ENCODE peak calls at places on chromosomes 1 and 21, in ten cellular contexts. L, E, X, N, J, U, R, D, B and H are unnamed samples.

GRCh38 chr1:207052736-207053545 is at the start of gene PFKFB2:
- DNase-seq in L (peak; percentile 99), E (peak; percentile 99), X (peak; percentile 94), N (peak; percentile 94), J (peak; percentile 96), U (peak; percentile 61), R (peak; percentile 89), D (peak; percentile 99), B (peak; percentile 99), H (peak; percentile 91)

GRCh38 chr21:38166214-38166547 is 90.6 kb upstream of the KCNJ15 start:
- DNase-seq in L (no peak), E (no peak), X (no peak), N (no peak), J (no peak), U (no peak), R (no peak), D (no peak), B (peak; percentile 34), H (peak; percentile 25)

GRCh38 chr21:37231671-37232070 is 35.5 kb downstream of the VPS26C start:
- DNase-seq in L (no peak), E (no peak), X (no peak), N (no peak), J (no peak), U (no peak), R (no peak), D (no peak), B (no peak), H (no peak)

GRCh38 chr21:36355071-36355680 is 30.0 kb upstream of the CHAF1B start:
- DNase-seq in L (no peak), E (no peak), X (no peak), N (no peak), J (no peak), U (no peak), R (no peak), D (no peak), B (no peak), H (no peak)

GRCh38 chr21:42991992-42992740 is 17.8 kb downstream of the PKNOX1 start:
- DNase-seq in L (no peak), E (peak; percentile 61), X (no peak), N (peak; percentile 37), J (no peak), U (peak; percentile 87), R (no peak), D (peak; percentile 49), B (peak; percentile 82), H (no peak)

GRCh38 chr1:33718166-33718565 is 145.7 kb upstream of the HMGB4 start:
- DNase-seq in L (no peak), E (no peak), X (no peak), N (no peak), J (no peak), U (no peak), R (no peak), D (no peak), B (no peak), H (no peak)

GRCh38 chr1:226634611-226635246 is 86.2 kb downstream of the STUM start:
- DNase-seq in L (no peak), E (no peak), X (no peak), N (no peak), J (no peak), U (no peak), R (no peak), D (no peak), B (no peak), H (no peak)

GRCh38 chr1:167617100-167617949 is 12.7 kb upstream of the RCSD1 start:
- DNase-seq in L (no peak), E (no peak), X (no peak), N (no peak), J (no peak), U (no peak), R (no peak), D (no peak), B (no peak), H (no peak)

GRCh38 chr1:58621375-58621774 is 44.3 kb upstream of the TACSTD2 start:
- DNase-seq in L (no peak), E (no peak), X (no peak), N (no peak), J (no peak), U (no peak), R (no peak), D (no peak), B (no peak), H (no peak)

GRCh38 chr1:58619286-58620054 is 42.4 kb upstream of the TACSTD2 start:
- DNase-seq in L (no peak), E (no peak), X (no peak), N (no peak), J (no peak), U (no peak), R (no peak), D (no peak), B (no peak), H (no peak)

GRCh38 chr1:58622571-58622970 is 45.5 kb upstream of the TACSTD2 start:
- DNase-seq in L (no peak), E (no peak), X (no peak), N (no peak), J (no peak), U (no peak), R (no peak), D (no peak), B (no peak), H (no peak)

GRCh38 chr1:58620259-58620658 is 43.2 kb upstream of the TACSTD2 start:
- DNase-seq in L (no peak), E (no peak), X (no peak), N (no peak), J (no peak), U (no peak), R (no peak), D (no peak), B (no peak), H (no peak)

GRCh38 chr1:58620926-58621325 is 43.9 kb upstream of the TACSTD2 start:
- DNase-seq in L (no peak), E (no peak), X (no peak), N (no peak), J (no peak), U (no peak), R (no peak), D (no peak), B (no peak), H (no peak)
- TF ChIP-seq CTCF in L (no peak), E (no peak), X (no peak), N (no peak), J (no peak), U (no peak), R (no peak), D (no peak), B (no peak), H (no peak)

GRCh38 chr1:11781298-11781697 is 19.3 kb downstream of the C1orf167 start:
- DNase-seq in L (no peak), E (no peak), X (no peak), N (no peak), J (no peak), U (no peak), R (no peak), D (no peak), B (no peak), H (no peak)

GRCh38 chr1:11778844-11779623 is 17.0 kb downstream of the C1orf167 start:
- DNase-seq in L (no peak), E (no peak), X (no peak), N (no peak), J (no peak), U (no peak), R (no peak), D (no peak), B (no peak), H (no peak)

GRCh38 chr1:11782127-11782708 is 20.2 kb downstream of the C1orf167 start:
- DNase-seq in L (no peak), E (no peak), X (no peak), N (no peak), J (no peak), U (no peak), R (no peak), D (no peak), B (no peak), H (no peak)

GRCh38 chr1:11779715-11780379 is 17.9 kb downstream of the C1orf167 start:
- DNase-seq in L (no peak), E (no peak), X (no peak), N (no peak), J (no peak), U (no peak), R (no peak), D (no peak), B (no peak), H (no peak)

DNA sequence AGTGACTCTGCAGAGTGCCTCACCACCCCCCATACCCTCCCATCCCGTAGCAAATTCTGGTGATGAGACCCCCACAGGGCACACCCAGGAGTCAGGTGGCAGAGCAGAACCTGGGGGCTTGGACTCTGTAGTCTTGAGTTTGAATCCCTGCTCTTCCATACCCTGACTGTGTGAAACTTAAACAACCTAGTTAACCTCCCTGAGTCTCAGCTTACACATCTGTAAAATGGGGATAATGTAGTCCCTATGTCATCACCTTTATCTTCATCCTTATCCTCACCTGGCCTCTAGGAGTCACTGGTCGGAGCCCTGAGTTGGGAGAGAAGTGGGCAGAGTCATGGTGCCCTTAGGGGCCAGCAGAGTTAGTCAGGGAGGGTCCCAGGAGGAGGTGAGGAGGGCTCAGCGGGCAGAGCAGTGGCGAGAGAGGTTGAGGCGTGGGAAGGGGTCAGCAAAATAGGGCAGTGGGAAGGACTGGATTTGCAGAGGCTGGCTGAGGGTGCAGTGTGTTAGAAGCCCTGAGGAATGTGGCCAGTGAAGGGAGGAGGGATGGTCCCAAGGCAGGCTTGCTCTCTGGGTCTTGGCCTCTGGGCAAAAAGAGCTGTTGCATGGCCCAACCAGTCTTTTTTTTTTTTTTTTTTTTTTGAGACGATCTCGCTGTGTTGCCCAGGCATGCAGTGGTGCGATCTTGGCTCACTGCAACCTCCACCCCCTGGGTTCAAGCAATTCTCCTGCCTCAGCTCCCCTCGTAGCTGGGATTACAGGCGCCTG is 18.6 kb downstream of the C1orf167 start:
- DNase-seq in L (no peak), E (no peak), X (no peak), N (no peak), J (no peak), U (no peak), R (no peak), D (no peak), B (no peak), H (no peak)
- TF ChIP-seq CTCF in L (no peak), E (no peak), X (no peak), N (no peak), J (no peak), U (no peak), R (no peak), D (no peak), B (no peak), H (no peak)

DNA sequence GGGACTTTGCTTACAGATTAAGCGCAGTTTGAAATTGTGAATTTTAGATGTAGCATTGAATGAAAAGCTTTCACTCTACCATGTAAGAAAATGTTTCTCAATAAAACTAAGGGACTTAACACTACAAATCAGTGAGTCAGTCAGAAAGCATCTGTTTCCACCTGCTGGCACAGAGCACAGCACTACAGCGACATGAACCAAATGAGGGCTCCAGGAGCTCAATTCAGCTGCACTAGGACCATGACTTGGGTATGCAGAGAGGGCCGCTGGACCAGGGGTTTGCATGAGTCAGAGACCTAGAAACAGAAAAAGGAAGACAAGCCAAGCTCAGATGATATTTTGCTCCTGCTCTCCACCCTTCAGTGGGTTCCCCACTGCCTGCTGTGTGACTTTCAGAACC is 5.2 kb downstream of the SUSD4 start:
- DNase-seq in L (no peak), E (no peak), X (no peak), N (no peak), J (no peak), U (no peak), R (no peak), D (no peak), B (no peak), H (no peak)
- TF ChIP-seq CTCF in L (no peak), E (no peak), X (no peak), N (no peak), J (no peak), U (no peak), R (no peak), D (no peak), B (no peak), H (no peak)

DNA sequence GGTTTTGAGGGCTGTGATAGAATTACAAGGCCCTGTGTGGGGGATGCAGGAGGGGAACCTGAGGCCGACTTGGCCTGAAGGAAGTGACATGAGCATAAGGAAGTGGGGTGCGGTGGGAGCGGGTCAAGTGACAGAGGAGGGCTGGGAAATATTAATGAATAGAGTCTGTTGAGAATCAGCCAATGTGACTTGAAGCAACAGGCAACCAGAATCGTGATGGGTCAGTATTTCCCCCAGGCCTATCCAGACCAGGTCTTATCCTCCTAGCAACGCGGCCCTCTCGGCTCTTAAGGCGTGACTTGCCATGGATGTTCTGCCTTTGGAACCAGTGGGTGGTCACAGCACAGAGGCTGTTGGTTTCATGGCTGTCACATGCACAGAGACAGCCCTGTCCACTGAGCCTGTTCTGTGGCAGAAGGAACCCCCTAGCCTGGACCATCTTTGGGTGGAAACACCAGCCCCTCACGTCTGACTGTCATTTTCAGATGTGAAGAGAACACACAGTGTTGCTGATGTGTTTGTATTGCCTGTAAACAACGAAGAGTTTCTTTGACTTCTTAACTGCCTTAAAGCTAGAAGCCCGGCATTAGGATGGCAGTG is 468.8 kb downstream of the CAMTA1 start:
- DNase-seq in L (no peak), E (no peak), X (no peak), N (no peak), J (no peak), U (no peak), R (no peak), D (no peak), B (no peak), H (no peak)
- TF ChIP-seq CTCF in L (no peak), E (no peak), X (no peak), N (no peak), J (no peak), U (no peak), R (no peak), D (no peak), B (no peak), H (no peak)